ENCODE peak calls at places on chromosome 15, in four cellular contexts. M is HCT116, I is cardiac muscle cell, D is RWPE2. G is an unnamed sample.
A peak's percentile ranks its signal among the peaks of the same experiment; 100 is the strongest.

GRCh38 chr15:47822066-47822465 is 104.8 kb downstream of the SEMA6D start:
- DNase-seq in D (no peak), I (no peak), M (no peak), G (no peak)

GRCh38 chr15:63331456-63331855 is 50.2 kb downstream of the CA12 start:
- DNase-seq in M (no peak), D (no peak), I (peak; percentile 11), G (no peak)

GRCh38 chr15:45664451-45664850 is 29.6 kb downstream of the SQOR start:
- DNase-seq in D (no peak), I (no peak), M (no peak), G (no peak)

GRCh38 chr15:65869954-65870871 is 922 bp downstream of the RAB11A start:
- DNase-seq in M (no peak), I (peak; percentile 54), D (peak; percentile 76), G (no peak)

GRCh38 chr15:94164202-94164807 is 67.1 kb upstream of the MCTP2 start:
- DNase-seq in D (no peak), I (peak; percentile 38), M (peak; percentile 48), G (no peak)

GRCh38 chr15:67033521-67033920 is 31.9 kb upstream of the SMAD3 start:
- DNase-seq in M (no peak), D (no peak), I (no peak), G (no peak)

GRCh38 chr15:65184305-65184943 is 718 bp downstream of the CLPX start:
- DNase-seq in D (no peak), M (no peak), I (peak; percentile 55), G (no peak)

GRCh38 chr15:77370580-77370979 is 49.3 kb downstream of the PEAK1 start:
- DNase-seq in I (peak; percentile 40), D (no peak), M (no peak), G (no peak)

GRCh38 chr15:76987896-76988860 is 6.7 kb upstream of the PSTPIP1 start:
- DNase-seq in M (no peak), D (peak; percentile 43), I (no peak), G (no peak)

GRCh38 chr15:72953306-72953705 is 99.0 kb upstream of the NEO1 start:
- DNase-seq in D (no peak), M (no peak), I (no peak), G (peak; percentile 64)

GRCh38 chr15:99176757-99177156 is 71.9 kb downstream of the SYNM start:
- DNase-seq in D (no peak), I (no peak), M (no peak), G (peak; percentile 42)

GRCh38 chr15:68399096-68400065 is 32.6 kb downstream of the ITGA11 start:
- DNase-seq in D (no peak), I (no peak), M (no peak), G (peak; percentile 26)

GRCh38 chr15:92407343-92407742 is 13.7 kb downstream of the ST8SIA2 start:
- DNase-seq in M (no peak), I (no peak), D (no peak), G (no peak)

GRCh38 chr15:30943654-30944335 is 40.1 kb downstream of the FAN1 start:
- DNase-seq in M (no peak), I (no peak), D (no peak), G (no peak)

GRCh38 chr15:88684345-88684744 is 45.5 kb downstream of the ISG20 start:
- DNase-seq in I (no peak), M (no peak), D (no peak), G (peak; percentile 55)

GRCh38 chr15:92624401-92624991 is 31.1 kb downstream of the FAM174B start:
- DNase-seq in D (no peak), M (no peak), I (peak; percentile 46), G (no peak)

GRCh38 chr15:55518641-55519040 is 10.6 kb upstream of the DNAAF4 start:
- DNase-seq in D (no peak), I (no peak), M (no peak), G (no peak)

GRCh38 chr15:35047996-35048395 is 37.1 kb downstream of the NANOGP8 start:
- DNase-seq in I (no peak), M (no peak), D (no peak), G (no peak)

GRCh38 chr15:44782516-44782915 is 46.2 kb downstream of the TRIM69 start:
- DNase-seq in I (no peak), M (no peak), D (no peak), G (no peak)

GRCh38 chr15:81293728-81294500 is 30.0 kb downstream of the STARD5 start:
- DNase-seq in M (no peak), D (no peak), I (no peak), G (no peak)

GRCh38 chr15:69414702-69415161 is 583 bp downstream of the KIF23 start:
- DNase-seq in I (peak; percentile 95), D (peak; percentile 89), M (peak; percentile 4), G (no peak)

GRCh38 chr15:98798375-98798893 is 150.1 kb downstream of the IGF1R start:
- DNase-seq in M (no peak), I (no peak), D (no peak), G (no peak)

GRCh38 chr15:47934342-47934741 is 186.4 kb upstream of the SLC24A5 start:
- DNase-seq in I (no peak), M (no peak), D (no peak), G (no peak)

GRCh38 chr15:40427188-40427587 is 13.6 kb upstream of the BAHD1 start:
- DNase-seq in I (no peak), D (no peak), M (no peak), G (no peak)

GRCh38 chr15:51727141-51727897 is 10.1 kb downstream of the LYSMD2 start:
- DNase-seq in D (no peak), M (no peak), I (peak; percentile 21), G (no peak)

GRCh38 chr15:59998256-59999063 is 5.7 kb upstream of the FOXB1 start:
- DNase-seq in I (no peak), D (no peak), M (no peak), G (no peak)

GRCh38 chr15:59995568-59996349 is 8.4 kb upstream of the FOXB1 start:
- DNase-seq in D (no peak), M (no peak), I (no peak), G (no peak)

GRCh38 chr15:59994855-59995557 is 9.1 kb upstream of the FOXB1 start:
- DNase-seq in D (no peak), M (no peak), I (no peak), G (no peak)

GRCh38 chr15:59997070-59997701 is 6.9 kb upstream of the FOXB1 start:
- DNase-seq in D (no peak), I (no peak), M (no peak), G (no peak)

GRCh38 chr15:59996498-59997041 is 7.5 kb upstream of the FOXB1 start:
- DNase-seq in D (no peak), I (no peak), M (no peak), G (no peak)
- H3K27me3 ChIP-seq in D (peaks cover 100% of the 10 kb centered on the region), I (peaks cover 99% of the 10 kb centered on the region), M (peaks cover 36% of the 10 kb centered on the region), G (peaks cover 100% of the 10 kb centered on the region)

DNA sequence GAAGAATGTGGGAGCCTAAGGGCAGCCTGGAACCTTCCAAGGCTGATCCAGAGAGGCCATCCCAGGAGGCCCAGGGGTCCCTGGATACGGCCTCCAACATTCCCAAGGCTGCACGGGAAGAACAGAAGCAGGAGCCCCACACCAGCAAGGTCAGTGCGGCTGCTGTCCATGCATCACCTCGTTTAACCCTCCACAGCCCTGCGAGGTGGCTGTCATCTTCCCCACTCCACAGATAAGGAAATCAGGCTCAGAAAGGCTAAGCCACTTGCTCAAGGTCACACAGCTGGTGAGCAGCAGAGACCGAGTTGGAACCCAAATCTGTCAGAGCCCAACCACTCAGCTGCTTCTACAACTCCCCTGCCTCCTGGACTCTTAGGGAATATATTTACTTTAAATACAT is 21.6 kb downstream of the SEMA7A start:
- DNase-seq in D (no peak), I (no peak), M (no peak), G (no peak)
- TF ChIP-seq CTCF in D (no peak), I (no peak), M (no peak), G (no peak)

GRCh38 chr15:100880139-100880896 is 687 bp downstream of the ALDH1A3 start:
- DNase-seq in M (no peak), D (peak; percentile 72), I (peak; percentile 54), G (no peak)

GRCh38 chr15:100879046-100879445 is 585 bp upstream of the ALDH1A3 start:
- DNase-seq in D (peak; percentile 62), M (no peak), I (peak; percentile 37), G (no peak)

GRCh38 chr15:100880897-100881242 is 1.2 kb downstream of the ALDH1A3 start:
- DNase-seq in M (no peak), D (peak; percentile 73), I (no peak), G (no peak)

GRCh38 chr15:100878601-100879000 is 1.0 kb upstream of the ALDH1A3 start:
- DNase-seq in M (no peak), I (no peak), D (no peak), G (no peak)

GRCh38 chr15:100879461-100880138 is at the start of gene ALDH1A3:
- DNase-seq in D (peak; percentile 93), M (peak; percentile 39), I (peak; percentile 80), G (no peak)
- H3K27me3 ChIP-seq in D (no peaks in the 10 kb centered on the region), M (no peaks in the 10 kb centered on the region), I (peaks cover 100% of the 10 kb centered on the region), G (no peaks in the 10 kb centered on the region)

GRCh38 chr15:79057050-79057449 is 33.5 kb downstream of the RASGRF1 start:
- DNase-seq in M (no peak), I (no peak), D (no peak), G (no peak)

GRCh38 chr15:79060175-79060574 is 30.4 kb downstream of the RASGRF1 start:
- DNase-seq in I (no peak), M (no peak), D (no peak), G (no peak)

GRCh38 chr15:79059081-79059572 is 31.5 kb downstream of the RASGRF1 start:
- DNase-seq in M (no peak), I (no peak), D (no peak), G (no peak)

GRCh38 chr15:79054350-79054749 is 36.2 kb downstream of the RASGRF1 start:
- DNase-seq in I (no peak), D (no peak), M (no peak), G (no peak)

DNA sequence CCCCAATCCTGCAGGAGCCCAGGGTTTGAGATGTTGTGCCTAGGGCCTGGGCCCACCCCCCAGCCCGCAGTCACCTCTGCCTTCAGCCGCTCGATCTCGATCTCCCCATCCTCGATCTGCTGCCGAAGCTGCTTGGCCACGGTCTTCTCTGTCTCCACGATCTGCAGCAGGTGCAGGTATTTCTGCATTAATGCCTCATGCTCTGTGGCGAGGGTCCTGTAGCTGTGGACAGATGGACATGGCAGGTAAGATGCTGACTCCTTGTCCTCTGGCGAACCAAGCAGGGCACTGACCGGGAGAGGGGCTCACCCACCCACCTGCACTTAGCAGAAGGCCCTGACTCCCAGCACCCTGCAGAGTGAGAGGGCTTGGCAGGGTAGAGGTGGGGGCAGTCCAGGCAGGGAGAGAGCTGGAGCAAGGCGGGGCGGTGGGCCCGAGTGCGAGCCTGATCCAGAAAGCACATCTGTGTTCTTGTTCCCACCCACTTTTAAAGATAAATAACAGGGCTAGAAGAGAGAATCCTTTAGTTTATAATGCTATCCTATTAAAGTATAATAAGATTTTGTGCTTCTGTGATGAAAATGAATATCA is 32.2 kb downstream of the RASGRF1 start:
- DNase-seq in M (no peak), D (no peak), I (no peak), G (no peak)
- TF ChIP-seq CTCF in M (no peak), D (no peak), I (no peak), G (no peak)

GRCh38 chr15:70535955-70536338 is 227.4 kb downstream of the UACA start:
- DNase-seq in M (no peak), I (no peak), D (peak; percentile 53), G (no peak)
- H3K27me3 ChIP-seq in M (peaks cover 41% of the 10 kb centered on the region), I (peaks cover 10% of the 10 kb centered on the region), D (no peaks in the 10 kb centered on the region), G (no peaks in the 10 kb centered on the region)

G was measured in esophagus muscularis mucosa.